ENCODE peak calls at places on chromosomes 12 and 14, in eight cellular contexts. One of them, this sample, is unnamed.

GRCh38 chr14:33070474-33070873 is 131.8 kb downstream of the NPAS3 start:
- DNase-seq in lower lobe of right lung: no peak
- DNase-seq in K562: no peak
- DNase-seq in left ventricle myocardium inferior: no peak
- DNase-seq in heart right ventricle: no peak
- DNase-seq in brain microvascular endothelial cell: no peak
- DNase-seq in cardiac muscle cell: no peak
- DNase-seq in CD8-positive, alpha-beta memory T cell: no peak
- DNase-seq in this sample: no peak

GRCh38 chr14:60723218-60724079 is 702 bp downstream of the SIX4 start:
- DNase-seq in K562: peak; percentile 16
- DNase-seq in lower lobe of right lung: peak; percentile 59
- DNase-seq in cardiac muscle cell: peak; percentile 67
- DNase-seq in CD8-positive, alpha-beta memory T cell: peak; percentile 15
- DNase-seq in left ventricle myocardium inferior: no peak
- DNase-seq in heart right ventricle: peak; percentile 32
- DNase-seq in brain microvascular endothelial cell: peak; percentile 52
- DNase-seq in this sample: peak; percentile 62

GRCh38 chr12:19945559-19946485 is 422.5 kb upstream of the PDE3A start:
- DNase-seq in left ventricle myocardium inferior: no peak
- DNase-seq in heart right ventricle: no peak
- DNase-seq in lower lobe of right lung: no peak
- DNase-seq in K562: no peak
- DNase-seq in CD8-positive, alpha-beta memory T cell: no peak
- DNase-seq in cardiac muscle cell: no peak
- DNase-seq in brain microvascular endothelial cell: peak; percentile 45
- DNase-seq in this sample: no peak

GRCh38 chr12:70049596-70050360 is 193.5 kb upstream of the CNOT2 start:
- DNase-seq in left ventricle myocardium inferior: no peak
- DNase-seq in heart right ventricle: no peak
- DNase-seq in CD8-positive, alpha-beta memory T cell: peak; percentile 44
- DNase-seq in K562: peak; percentile 22
- DNase-seq in lower lobe of right lung: no peak
- DNase-seq in cardiac muscle cell: no peak
- DNase-seq in brain microvascular endothelial cell: no peak
- DNase-seq in this sample: no peak

GRCh38 chr14:102554835-102555819 is 37.3 kb upstream of the RCOR1 start:
- DNase-seq in cardiac muscle cell: peak; percentile 75
- DNase-seq in K562: no peak
- DNase-seq in brain microvascular endothelial cell: no peak
- DNase-seq in CD8-positive, alpha-beta memory T cell: peak; percentile 61
- DNase-seq in left ventricle myocardium inferior: peak; percentile 44
- DNase-seq in lower lobe of right lung: peak; percentile 70
- DNase-seq in heart right ventricle: peak; percentile 47
- DNase-seq in this sample: peak; percentile 59

GRCh38 chr12:48980389-48980952 is 2.3 kb downstream of the WNT1 start:
- DNase-seq in cardiac muscle cell: no peak
- DNase-seq in heart right ventricle: no peak
- DNase-seq in left ventricle myocardium inferior: no peak
- DNase-seq in brain microvascular endothelial cell: no peak
- DNase-seq in K562: no peak
- DNase-seq in CD8-positive, alpha-beta memory T cell: no peak
- DNase-seq in lower lobe of right lung: peak; percentile 58
- DNase-seq in this sample: peak; percentile 53

GRCh38 chr14:36214476-36215216 is 38.1 kb upstream of the PTCSC3 start:
- DNase-seq in lower lobe of right lung: no peak
- DNase-seq in CD8-positive, alpha-beta memory T cell: no peak
- DNase-seq in heart right ventricle: no peak
- DNase-seq in brain microvascular endothelial cell: no peak
- DNase-seq in K562: no peak
- DNase-seq in cardiac muscle cell: no peak
- DNase-seq in left ventricle myocardium inferior: no peak
- DNase-seq in this sample: no peak

GRCh38 chr12:91643763-91644162 is 461.1 kb upstream of the DCN start:
- DNase-seq in brain microvascular endothelial cell: no peak
- DNase-seq in CD8-positive, alpha-beta memory T cell: no peak
- DNase-seq in heart right ventricle: no peak
- DNase-seq in lower lobe of right lung: no peak
- DNase-seq in K562: no peak
- DNase-seq in left ventricle myocardium inferior: no peak
- DNase-seq in cardiac muscle cell: no peak
- DNase-seq in this sample: no peak

GRCh38 chr14:99793213-99794155 is at the start of gene EML1:
- DNase-seq in left ventricle myocardium inferior: peak; percentile 82
- DNase-seq in K562: peak; percentile 92
- DNase-seq in lower lobe of right lung: peak; percentile 87
- DNase-seq in cardiac muscle cell: peak; percentile 92
- DNase-seq in heart right ventricle: peak; percentile 88
- DNase-seq in brain microvascular endothelial cell: peak; percentile 53
- DNase-seq in CD8-positive, alpha-beta memory T cell: peak; percentile 70
- DNase-seq in this sample: peak; percentile 91

GRCh38 chr14:60643443-60644402 is 5.6 kb downstream of the SIX1 start:
- DNase-seq in lower lobe of right lung: no peak
- DNase-seq in cardiac muscle cell: no peak
- DNase-seq in K562: no peak
- DNase-seq in left ventricle myocardium inferior: no peak
- DNase-seq in heart right ventricle: no peak
- DNase-seq in brain microvascular endothelial cell: no peak
- DNase-seq in CD8-positive, alpha-beta memory T cell: no peak
- DNase-seq in this sample: no peak

GRCh38 chr14:53306267-53306721 is 153.2 kb upstream of the DDHD1 start:
- DNase-seq in left ventricle myocardium inferior: peak; percentile 56
- DNase-seq in K562: peak; percentile 35
- DNase-seq in brain microvascular endothelial cell: peak; percentile 23
- DNase-seq in lower lobe of right lung: no peak
- DNase-seq in CD8-positive, alpha-beta memory T cell: no peak
- DNase-seq in cardiac muscle cell: peak; percentile 59
- DNase-seq in heart right ventricle: peak; percentile 44
- DNase-seq in this sample: peak; percentile 45

GRCh38 chr14:99548285-99548684 is 55.7 kb downstream of the CCDC85C start:
- DNase-seq in lower lobe of right lung: no peak
- DNase-seq in heart right ventricle: no peak
- DNase-seq in K562: no peak
- DNase-seq in brain microvascular endothelial cell: no peak
- DNase-seq in CD8-positive, alpha-beta memory T cell: no peak
- DNase-seq in cardiac muscle cell: no peak
- DNase-seq in left ventricle myocardium inferior: no peak
- DNase-seq in this sample: no peak

GRCh38 chr12:107223816-107224215 is 130.5 kb upstream of the CRY1 start:
- DNase-seq in brain microvascular endothelial cell: no peak
- DNase-seq in CD8-positive, alpha-beta memory T cell: no peak
- DNase-seq in left ventricle myocardium inferior: no peak
- DNase-seq in heart right ventricle: no peak
- DNase-seq in lower lobe of right lung: no peak
- DNase-seq in K562: no peak
- DNase-seq in cardiac muscle cell: no peak
- DNase-seq in this sample: no peak

GRCh38 chr12:85955127-85955526 is 81.0 kb downstream of the NTS start:
- DNase-seq in K562: no peak
- DNase-seq in left ventricle myocardium inferior: no peak
- DNase-seq in heart right ventricle: no peak
- DNase-seq in lower lobe of right lung: no peak
- DNase-seq in CD8-positive, alpha-beta memory T cell: no peak
- DNase-seq in cardiac muscle cell: no peak
- DNase-seq in brain microvascular endothelial cell: no peak
- DNase-seq in this sample: no peak

GRCh38 chr12:9248435-9248834 is 40.2 kb upstream of the PZP start:
- DNase-seq in lower lobe of right lung: no peak
- DNase-seq in cardiac muscle cell: no peak
- DNase-seq in brain microvascular endothelial cell: no peak
- DNase-seq in heart right ventricle: no peak
- DNase-seq in CD8-positive, alpha-beta memory T cell: no peak
- DNase-seq in left ventricle myocardium inferior: no peak
- DNase-seq in K562: no peak
- DNase-seq in this sample: no peak

GRCh38 chr14:99593971-99594841 is 9.8 kb downstream of the CCDC85C start:
- DNase-seq in brain microvascular endothelial cell: no peak
- DNase-seq in heart right ventricle: no peak
- DNase-seq in lower lobe of right lung: no peak
- DNase-seq in left ventricle myocardium inferior: no peak
- DNase-seq in CD8-positive, alpha-beta memory T cell: no peak
- DNase-seq in cardiac muscle cell: no peak
- DNase-seq in K562: no peak
- DNase-seq in this sample: no peak

DNA sequence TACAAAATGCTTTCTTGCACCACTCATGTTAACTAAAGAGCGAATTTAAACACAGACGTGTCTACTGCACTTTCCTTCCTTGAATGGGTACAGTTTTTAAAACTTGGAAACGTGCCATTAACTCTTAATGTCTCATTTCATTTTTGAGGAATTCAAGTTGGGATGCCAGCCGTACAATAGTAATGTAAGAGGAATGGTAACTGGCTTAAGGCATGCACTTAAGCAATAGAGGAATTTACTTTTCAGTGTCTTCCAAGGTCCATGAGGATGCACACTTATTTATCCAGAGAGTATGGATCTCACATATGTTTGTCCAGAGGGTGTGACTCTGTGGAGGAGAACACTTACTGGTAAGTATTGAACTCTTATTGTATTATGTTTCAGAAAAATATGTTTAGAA is 52.9 kb downstream of the PPP4R4 start:
- DNase-seq in K562: no peak
- DNase-seq in cardiac muscle cell: no peak
- DNase-seq in brain microvascular endothelial cell: no peak
- DNase-seq in lower lobe of right lung: no peak
- DNase-seq in heart right ventricle: no peak
- DNase-seq in left ventricle myocardium inferior: no peak
- DNase-seq in CD8-positive, alpha-beta memory T cell: no peak
- DNase-seq in this sample: no peak
- H3K27ac ChIP-seq in K562: no peak overlapping the region
- H3K27ac ChIP-seq in cardiac muscle cell: no peak overlapping the region
- H3K27ac ChIP-seq in brain microvascular endothelial cell: no peak overlapping the region
- H3K27ac ChIP-seq in lower lobe of right lung: no peak overlapping the region
- H3K27ac ChIP-seq in heart right ventricle: no peak overlapping the region
- H3K27ac ChIP-seq in left ventricle myocardium inferior: no peak overlapping the region
- H3K27ac ChIP-seq in CD8-positive, alpha-beta memory T cell: no peak overlapping the region
- H3K27ac ChIP-seq in this sample: no peak overlapping the region

DNA sequence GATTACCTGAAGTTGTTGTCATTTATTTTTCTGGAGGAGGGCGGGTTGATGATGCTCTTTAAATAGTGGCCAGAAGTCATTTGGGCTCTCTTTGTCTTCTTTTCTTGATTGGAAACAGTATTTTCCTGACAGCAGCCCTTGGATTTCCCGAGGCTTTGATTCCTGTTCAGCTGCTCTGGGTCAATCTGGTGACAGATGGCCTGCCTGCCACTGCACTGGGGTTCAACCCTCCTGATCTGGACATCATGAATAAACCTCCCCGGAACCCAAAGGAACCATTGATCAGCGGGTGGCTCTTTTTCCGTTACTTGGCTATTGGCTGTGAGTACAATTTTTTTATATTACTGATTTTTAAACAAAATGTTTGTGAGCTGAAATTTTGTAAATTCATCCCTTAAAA is 60.4 kb downstream of the ANAPC7 start:
- DNase-seq in K562: peak; percentile 6
- DNase-seq in cardiac muscle cell: no peak
- DNase-seq in lower lobe of right lung: no peak
- DNase-seq in CD8-positive, alpha-beta memory T cell: no peak
- DNase-seq in brain microvascular endothelial cell: no peak
- DNase-seq in left ventricle myocardium inferior: no peak
- DNase-seq in heart right ventricle: no peak
- DNase-seq in this sample: no peak
- H3K27ac ChIP-seq in K562: no peak overlapping the region
- H3K27ac ChIP-seq in cardiac muscle cell: peak overlapping the region; percentile 43
- H3K27ac ChIP-seq in lower lobe of right lung: no peak overlapping the region
- H3K27ac ChIP-seq in CD8-positive, alpha-beta memory T cell: no peak overlapping the region
- H3K27ac ChIP-seq in brain microvascular endothelial cell: no peak overlapping the region
- H3K27ac ChIP-seq in left ventricle myocardium inferior: no peak overlapping the region
- H3K27ac ChIP-seq in heart right ventricle: no peak overlapping the region
- H3K27ac ChIP-seq in this sample: no peak overlapping the region

DNA sequence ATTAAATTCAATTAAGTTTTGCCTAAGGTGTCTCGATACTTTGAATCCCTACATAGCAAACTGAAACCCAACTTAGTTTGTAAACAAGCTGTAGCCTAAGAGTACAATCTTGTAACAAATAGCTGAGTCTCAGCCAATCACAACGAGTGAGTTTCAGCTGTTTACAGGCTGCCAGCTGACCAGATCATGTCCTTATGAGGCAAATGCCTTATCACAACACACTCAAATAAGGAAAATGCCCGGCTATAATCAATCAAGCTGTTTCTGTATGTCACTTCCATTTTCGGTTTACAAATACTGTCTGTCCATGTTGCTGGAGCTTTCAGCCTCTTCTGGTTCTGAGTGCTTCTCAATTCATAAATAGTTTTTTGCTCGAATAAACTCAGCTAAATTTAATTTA is 943.8 kb downstream of the SLC16A7 start:
- DNase-seq in CD8-positive, alpha-beta memory T cell: no peak
- DNase-seq in lower lobe of right lung: no peak
- DNase-seq in K562: no peak
- DNase-seq in left ventricle myocardium inferior: no peak
- DNase-seq in heart right ventricle: no peak
- DNase-seq in cardiac muscle cell: no peak
- DNase-seq in brain microvascular endothelial cell: no peak
- DNase-seq in this sample: no peak
- H3K27ac ChIP-seq in CD8-positive, alpha-beta memory T cell: no peak overlapping the region
- H3K27ac ChIP-seq in lower lobe of right lung: no peak overlapping the region
- H3K27ac ChIP-seq in K562: no peak overlapping the region
- H3K27ac ChIP-seq in left ventricle myocardium inferior: no peak overlapping the region
- H3K27ac ChIP-seq in heart right ventricle: no peak overlapping the region
- H3K27ac ChIP-seq in cardiac muscle cell: no peak overlapping the region
- H3K27ac ChIP-seq in brain microvascular endothelial cell: no peak overlapping the region
- H3K27ac ChIP-seq in this sample: no peak overlapping the region

GRCh38 chr14:67705211-67705610 is 3.5 kb downstream of the RDH12 start:
- DNase-seq in K562: no peak
- DNase-seq in lower lobe of right lung: no peak
- DNase-seq in heart right ventricle: no peak
- DNase-seq in CD8-positive, alpha-beta memory T cell: no peak
- DNase-seq in cardiac muscle cell: no peak
- DNase-seq in brain microvascular endothelial cell: no peak
- DNase-seq in left ventricle myocardium inferior: no peak
- DNase-seq in this sample: no peak

GRCh38 chr14:67710209-67710608 is 8.5 kb downstream of the RDH12 start:
- DNase-seq in K562: no peak
- DNase-seq in heart right ventricle: no peak
- DNase-seq in CD8-positive, alpha-beta memory T cell: no peak
- DNase-seq in brain microvascular endothelial cell: no peak
- DNase-seq in left ventricle myocardium inferior: no peak
- DNase-seq in cardiac muscle cell: no peak
- DNase-seq in lower lobe of right lung: no peak
- DNase-seq in this sample: no peak

GRCh38 chr14:67704018-67704417 is 2.3 kb downstream of the RDH12 start:
- DNase-seq in CD8-positive, alpha-beta memory T cell: no peak
- DNase-seq in brain microvascular endothelial cell: no peak
- DNase-seq in cardiac muscle cell: no peak
- DNase-seq in left ventricle myocardium inferior: no peak
- DNase-seq in lower lobe of right lung: no peak
- DNase-seq in heart right ventricle: no peak
- DNase-seq in K562: no peak
- DNase-seq in this sample: no peak

DNA sequence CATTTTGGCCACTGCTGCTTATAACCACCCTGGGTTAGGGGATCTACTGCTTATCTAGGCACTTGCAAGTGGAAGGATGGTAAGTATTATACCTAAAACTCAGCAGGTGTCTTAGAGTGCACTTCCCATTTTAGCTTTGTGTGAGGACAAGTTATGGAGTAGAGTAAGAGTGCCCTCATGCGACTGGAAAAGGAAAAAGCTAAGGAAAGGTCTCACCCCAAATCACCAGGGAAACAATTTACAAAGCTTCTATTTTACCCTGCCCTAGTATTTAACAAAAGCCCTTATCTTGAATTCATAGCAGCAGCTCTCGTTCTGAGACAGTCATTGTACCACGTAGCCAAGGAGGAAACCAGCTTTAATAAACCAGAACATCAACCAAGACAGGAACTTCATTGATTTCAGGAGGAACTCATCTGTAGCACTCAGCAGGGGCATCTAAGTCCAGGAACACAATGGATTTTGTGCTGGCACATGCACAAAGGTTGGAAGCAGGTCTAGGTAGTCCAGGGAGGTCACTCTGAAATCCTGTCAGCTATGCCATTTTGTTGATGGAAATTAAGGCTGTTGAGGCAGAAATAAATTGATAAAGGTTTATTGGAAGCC is 2.9 kb downstream of the RDH12 start:
- DNase-seq in cardiac muscle cell: peak; percentile 56
- DNase-seq in K562: peak; percentile 55
- DNase-seq in heart right ventricle: no peak
- DNase-seq in CD8-positive, alpha-beta memory T cell: peak; percentile 45
- DNase-seq in left ventricle myocardium inferior: no peak
- DNase-seq in lower lobe of right lung: no peak
- DNase-seq in brain microvascular endothelial cell: peak; percentile 37
- DNase-seq in this sample: no peak
- H3K27ac ChIP-seq in cardiac muscle cell: no peak overlapping the region
- H3K27ac ChIP-seq in K562: no peak overlapping the region
- H3K27ac ChIP-seq in heart right ventricle: no peak overlapping the region
- H3K27ac ChIP-seq in CD8-positive, alpha-beta memory T cell: no peak overlapping the region
- H3K27ac ChIP-seq in left ventricle myocardium inferior: no peak overlapping the region
- H3K27ac ChIP-seq in lower lobe of right lung: no peak overlapping the region
- H3K27ac ChIP-seq in brain microvascular endothelial cell: no peak overlapping the region
- H3K27ac ChIP-seq in this sample: no peak overlapping the region